ENCODE peak calls at places on chromosome 10, in ten cellular contexts. One of them, this sample, is unnamed.

GRCh38 chr10:101889256-101890210 is 45.9 kb upstream of the KCNIP2 start:
- DNase-seq in A673: peak
- DNase-seq in fibroblast of lung: peak
- DNase-seq in sigmoid colon: peak
- DNase-seq in PC-9: peak
- DNase-seq in adrenal gland: peak
- DNase-seq in iPS DF 6.9: peak
- DNase-seq in heart left ventricle: peak
- DNase-seq in right lobe of liver: peak
- DNase-seq in OCI-LY7: peak
- DNase-seq in this sample: peak

GRCh38 chr10:119871881-119872609 is 598 bp downstream of the MCMBP start:
- DNase-seq in adrenal gland: peak
- DNase-seq in fibroblast of lung: peak
- DNase-seq in right lobe of liver: peak
- DNase-seq in sigmoid colon: peak
- DNase-seq in heart left ventricle: peak
- DNase-seq in A673: peak
- DNase-seq in iPS DF 6.9: no peak
- DNase-seq in PC-9: peak
- DNase-seq in OCI-LY7: peak
- DNase-seq in this sample: no peak

GRCh38 chr10:31838065-31838464 is 90.6 kb downstream of the ARHGAP12 start:
- DNase-seq in right lobe of liver: no peak
- DNase-seq in iPS DF 6.9: no peak
- DNase-seq in adrenal gland: no peak
- DNase-seq in sigmoid colon: no peak
- DNase-seq in fibroblast of lung: no peak
- DNase-seq in heart left ventricle: no peak
- DNase-seq in A673: no peak
- DNase-seq in PC-9: no peak
- DNase-seq in OCI-LY7: no peak
- DNase-seq in this sample: no peak

GRCh38 chr10:19325581-19325980 is 277.0 kb downstream of the MALRD1 start:
- DNase-seq in heart left ventricle: no peak
- DNase-seq in adrenal gland: no peak
- DNase-seq in iPS DF 6.9: no peak
- DNase-seq in fibroblast of lung: peak
- DNase-seq in A673: no peak
- DNase-seq in right lobe of liver: no peak
- DNase-seq in PC-9: no peak
- DNase-seq in OCI-LY7: no peak
- DNase-seq in sigmoid colon: no peak
- DNase-seq in this sample: no peak

GRCh38 chr10:69732147-69732825 is 69.4 kb upstream of the COL13A1 start:
- DNase-seq in adrenal gland: peak
- DNase-seq in A673: no peak
- DNase-seq in right lobe of liver: no peak
- DNase-seq in fibroblast of lung: no peak
- DNase-seq in sigmoid colon: peak
- DNase-seq in iPS DF 6.9: no peak
- DNase-seq in heart left ventricle: peak
- DNase-seq in PC-9: no peak
- DNase-seq in OCI-LY7: no peak
- DNase-seq in this sample: no peak

GRCh38 chr10:77710081-77710551 is 72.5 kb upstream of the KCNMA1 start:
- DNase-seq in heart left ventricle: no peak
- DNase-seq in A673: no peak
- DNase-seq in PC-9: no peak
- DNase-seq in sigmoid colon: no peak
- DNase-seq in OCI-LY7: no peak
- DNase-seq in iPS DF 6.9: no peak
- DNase-seq in right lobe of liver: no peak
- DNase-seq in fibroblast of lung: no peak
- DNase-seq in adrenal gland: no peak
- DNase-seq in this sample: no peak

GRCh38 chr10:29957887-29958330 is 101.5 kb downstream of the JCAD start:
- DNase-seq in iPS DF 6.9: no peak
- DNase-seq in heart left ventricle: peak
- DNase-seq in PC-9: peak
- DNase-seq in OCI-LY7: no peak
- DNase-seq in A673: no peak
- DNase-seq in adrenal gland: peak
- DNase-seq in fibroblast of lung: peak
- DNase-seq in right lobe of liver: peak
- DNase-seq in sigmoid colon: no peak
- DNase-seq in this sample: no peak

GRCh38 chr10:117736655-117737054 is 194.1 kb downstream of the EMX2 start:
- DNase-seq in OCI-LY7: no peak
- DNase-seq in heart left ventricle: no peak
- DNase-seq in adrenal gland: no peak
- DNase-seq in right lobe of liver: no peak
- DNase-seq in PC-9: no peak
- DNase-seq in sigmoid colon: no peak
- DNase-seq in fibroblast of lung: no peak
- DNase-seq in iPS DF 6.9: no peak
- DNase-seq in A673: no peak
- DNase-seq in this sample: peak

GRCh38 chr10:3972460-3973366 is 187.7 kb upstream of the KLF6 start:
- DNase-seq in fibroblast of lung: no peak
- DNase-seq in right lobe of liver: no peak
- DNase-seq in adrenal gland: no peak
- DNase-seq in OCI-LY7: no peak
- DNase-seq in sigmoid colon: no peak
- DNase-seq in iPS DF 6.9: no peak
- DNase-seq in heart left ventricle: no peak
- DNase-seq in PC-9: no peak
- DNase-seq in A673: no peak
- DNase-seq in this sample: no peak

GRCh38 chr10:116211682-116212081 is 61.3 kb downstream of the GFRA1 start:
- DNase-seq in iPS DF 6.9: no peak
- DNase-seq in sigmoid colon: no peak
- DNase-seq in right lobe of liver: no peak
- DNase-seq in fibroblast of lung: peak
- DNase-seq in A673: no peak
- DNase-seq in heart left ventricle: no peak
- DNase-seq in adrenal gland: no peak
- DNase-seq in PC-9: no peak
- DNase-seq in OCI-LY7: no peak
- DNase-seq in this sample: no peak

GRCh38 chr10:104336829-104337526 is 1.3 kb downstream of the ITPRIP start:
- DNase-seq in right lobe of liver: no peak
- DNase-seq in fibroblast of lung: peak
- DNase-seq in sigmoid colon: peak
- DNase-seq in adrenal gland: no peak
- DNase-seq in iPS DF 6.9: no peak
- DNase-seq in OCI-LY7: no peak
- DNase-seq in A673: no peak
- DNase-seq in PC-9: no peak
- DNase-seq in heart left ventricle: no peak
- DNase-seq in this sample: no peak

GRCh38 chr10:108566216-108567107 is 1356.8 kb downstream of the XPNPEP1 start:
- DNase-seq in sigmoid colon: no peak
- DNase-seq in adrenal gland: no peak
- DNase-seq in fibroblast of lung: no peak
- DNase-seq in PC-9: no peak
- DNase-seq in A673: no peak
- DNase-seq in OCI-LY7: no peak
- DNase-seq in heart left ventricle: no peak
- DNase-seq in iPS DF 6.9: no peak
- DNase-seq in right lobe of liver: peak
- DNase-seq in this sample: no peak

GRCh38 chr10:101050206-101051069 is 11.4 kb upstream of the KAZALD1 start:
- DNase-seq in sigmoid colon: peak
- DNase-seq in fibroblast of lung: peak
- DNase-seq in heart left ventricle: peak
- DNase-seq in iPS DF 6.9: no peak
- DNase-seq in OCI-LY7: peak
- DNase-seq in adrenal gland: peak
- DNase-seq in A673: peak
- DNase-seq in right lobe of liver: peak
- DNase-seq in PC-9: peak
- DNase-seq in this sample: no peak

GRCh38 chr10:68052463-68052862 is 22.6 kb downstream of the HERC4 start:
- DNase-seq in A673: no peak
- DNase-seq in PC-9: no peak
- DNase-seq in heart left ventricle: no peak
- DNase-seq in fibroblast of lung: peak
- DNase-seq in iPS DF 6.9: no peak
- DNase-seq in OCI-LY7: no peak
- DNase-seq in right lobe of liver: no peak
- DNase-seq in adrenal gland: no peak
- DNase-seq in sigmoid colon: no peak
- DNase-seq in this sample: no peak

GRCh38 chr10:79135790-79136189 is 67.0 kb downstream of the ZMIZ1 start:
- DNase-seq in PC-9: no peak
- DNase-seq in OCI-LY7: no peak
- DNase-seq in adrenal gland: no peak
- DNase-seq in heart left ventricle: no peak
- DNase-seq in fibroblast of lung: no peak
- DNase-seq in right lobe of liver: no peak
- DNase-seq in A673: no peak
- DNase-seq in sigmoid colon: no peak
- DNase-seq in iPS DF 6.9: no peak
- DNase-seq in this sample: no peak
- H3K27ac ChIP-seq in PC-9: no peak
- H3K27ac ChIP-seq in OCI-LY7: peak
- H3K27ac ChIP-seq in adrenal gland: peak
- H3K27ac ChIP-seq in heart left ventricle: peak
- H3K27ac ChIP-seq in fibroblast of lung: peak
- H3K27ac ChIP-seq in right lobe of liver: no peak
- H3K27ac ChIP-seq in A673: no peak
- H3K27ac ChIP-seq in sigmoid colon: no peak
- H3K27ac ChIP-seq in iPS DF 6.9: no peak
- H3K27ac ChIP-seq in this sample: no peak

DNA sequence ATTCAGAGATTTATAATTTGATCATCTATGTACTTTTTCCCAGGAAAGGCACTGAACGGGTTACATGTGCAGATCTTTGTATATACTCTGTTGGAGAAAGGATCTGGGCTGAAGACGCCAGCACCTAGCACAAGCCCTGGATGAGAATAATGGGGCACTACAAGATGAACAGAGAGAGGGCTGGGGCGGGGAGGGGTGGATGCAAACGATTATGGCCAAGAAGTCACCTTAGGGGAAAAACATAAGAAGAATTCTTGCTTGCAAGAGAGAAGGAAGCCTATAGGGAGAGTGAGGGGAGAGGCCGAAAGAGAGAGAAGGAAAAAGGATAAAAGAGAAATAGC is 2.9 kb upstream of the ANTXRL start:
- DNase-seq in fibroblast of lung: no peak
- DNase-seq in adrenal gland: no peak
- DNase-seq in sigmoid colon: no peak
- DNase-seq in iPS DF 6.9: no peak
- DNase-seq in A673: no peak
- DNase-seq in OCI-LY7: no peak
- DNase-seq in PC-9: no peak
- DNase-seq in heart left ventricle: no peak
- DNase-seq in right lobe of liver: no peak
- DNase-seq in this sample: no peak
- H3K27ac ChIP-seq in fibroblast of lung: no peak
- H3K27ac ChIP-seq in adrenal gland: no peak
- H3K27ac ChIP-seq in sigmoid colon: peak
- H3K27ac ChIP-seq in iPS DF 6.9: no peak
- H3K27ac ChIP-seq in A673: no peak
- H3K27ac ChIP-seq in OCI-LY7: no peak
- H3K27ac ChIP-seq in PC-9: no peak
- H3K27ac ChIP-seq in heart left ventricle: peak
- H3K27ac ChIP-seq in right lobe of liver: no peak
- H3K27ac ChIP-seq in this sample: peak

GRCh38 chr10:88107296-88107695 is 243.9 kb downstream of the PTEN start:
- DNase-seq in fibroblast of lung: no peak
- DNase-seq in iPS DF 6.9: no peak
- DNase-seq in adrenal gland: no peak
- DNase-seq in right lobe of liver: no peak
- DNase-seq in OCI-LY7: no peak
- DNase-seq in sigmoid colon: no peak
- DNase-seq in A673: no peak
- DNase-seq in heart left ventricle: no peak
- DNase-seq in PC-9: no peak
- DNase-seq in this sample: no peak

GRCh38 chr10:88107698-88108097 is 244.3 kb downstream of the PTEN start:
- DNase-seq in A673: no peak
- DNase-seq in fibroblast of lung: no peak
- DNase-seq in adrenal gland: no peak
- DNase-seq in OCI-LY7: peak
- DNase-seq in right lobe of liver: no peak
- DNase-seq in heart left ventricle: no peak
- DNase-seq in iPS DF 6.9: no peak
- DNase-seq in sigmoid colon: no peak
- DNase-seq in PC-9: no peak
- DNase-seq in this sample: no peak

GRCh38 chr10:88106348-88106747 is 242.9 kb downstream of the PTEN start:
- DNase-seq in adrenal gland: no peak
- DNase-seq in iPS DF 6.9: no peak
- DNase-seq in OCI-LY7: peak
- DNase-seq in sigmoid colon: no peak
- DNase-seq in heart left ventricle: no peak
- DNase-seq in A673: no peak
- DNase-seq in PC-9: no peak
- DNase-seq in right lobe of liver: no peak
- DNase-seq in fibroblast of lung: no peak
- DNase-seq in this sample: no peak

GRCh38 chr10:88110355-88110754 is 246.9 kb downstream of the PTEN start:
- DNase-seq in PC-9: peak
- DNase-seq in fibroblast of lung: peak
- DNase-seq in sigmoid colon: no peak
- DNase-seq in OCI-LY7: no peak
- DNase-seq in heart left ventricle: no peak
- DNase-seq in A673: no peak
- DNase-seq in adrenal gland: no peak
- DNase-seq in iPS DF 6.9: no peak
- DNase-seq in right lobe of liver: no peak
- DNase-seq in this sample: peak

DNA sequence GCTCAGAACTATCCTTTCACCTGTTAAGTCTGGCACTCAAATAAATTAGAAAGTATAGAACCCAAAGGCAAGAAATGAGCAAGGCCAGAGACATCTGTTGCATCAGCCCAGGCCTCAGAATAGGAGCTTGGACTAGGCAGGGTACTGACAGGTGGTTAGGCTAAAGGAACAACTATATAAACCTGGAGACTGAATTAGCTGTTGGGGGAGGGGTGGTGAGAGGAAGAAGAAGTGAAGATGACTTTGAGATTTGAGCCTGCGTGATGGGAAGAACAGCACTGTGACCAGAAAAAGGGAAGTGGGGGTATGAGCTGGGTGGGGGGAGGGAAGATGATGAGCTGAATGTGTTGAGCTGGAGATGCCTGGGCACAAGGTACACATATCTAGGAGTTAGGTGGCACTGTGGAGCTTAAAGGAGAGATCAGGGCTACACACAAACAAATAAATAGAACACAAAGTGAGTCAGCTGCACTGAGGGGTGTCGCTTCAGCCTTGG is 244.7 kb downstream of the PTEN start:
- DNase-seq in heart left ventricle: no peak
- DNase-seq in A673: no peak
- DNase-seq in right lobe of liver: no peak
- DNase-seq in fibroblast of lung: no peak
- DNase-seq in iPS DF 6.9: no peak
- DNase-seq in sigmoid colon: no peak
- DNase-seq in OCI-LY7: peak
- DNase-seq in adrenal gland: no peak
- DNase-seq in PC-9: no peak
- DNase-seq in this sample: no peak
- H3K27ac ChIP-seq in heart left ventricle: no peak
- H3K27ac ChIP-seq in A673: no peak
- H3K27ac ChIP-seq in right lobe of liver: no peak
- H3K27ac ChIP-seq in fibroblast of lung: no peak
- H3K27ac ChIP-seq in iPS DF 6.9: no peak
- H3K27ac ChIP-seq in sigmoid colon: no peak
- H3K27ac ChIP-seq in OCI-LY7: peak
- H3K27ac ChIP-seq in adrenal gland: no peak
- H3K27ac ChIP-seq in PC-9: no peak
- H3K27ac ChIP-seq in this sample: no peak

GRCh38 chr10:125121003-125121402 is 39.4 kb downstream of the CTBP2 start:
- DNase-seq in fibroblast of lung: no peak
- DNase-seq in OCI-LY7: no peak
- DNase-seq in iPS DF 6.9: no peak
- DNase-seq in heart left ventricle: no peak
- DNase-seq in PC-9: peak
- DNase-seq in A673: no peak
- DNase-seq in sigmoid colon: peak
- DNase-seq in right lobe of liver: no peak
- DNase-seq in adrenal gland: peak
- DNase-seq in this sample: no peak
- H3K27ac ChIP-seq in fibroblast of lung: peak
- H3K27ac ChIP-seq in OCI-LY7: no peak
- H3K27ac ChIP-seq in iPS DF 6.9: no peak
- H3K27ac ChIP-seq in heart left ventricle: no peak
- H3K27ac ChIP-seq in PC-9: peak
- H3K27ac ChIP-seq in A673: no peak
- H3K27ac ChIP-seq in sigmoid colon: no peak
- H3K27ac ChIP-seq in right lobe of liver: no peak
- H3K27ac ChIP-seq in adrenal gland: peak
- H3K27ac ChIP-seq in this sample: no peak